ENCODE peak calls at places on chromosomes 6 and 20, in four cellular contexts. K is cardiac muscle cell, S is psoas muscle, T is fibroblast of lung. Q is an unnamed sample.

GRCh38 chr6:24329451-24329850 is 28.4 kb downstream of the DCDC2 start:
- DNase-seq in S (no peak), K (no peak), T (no peak), Q (no peak)

GRCh38 chr6:31270788-31271640 is 878 bp downstream of the HLA-C start:
- DNase-seq in T (peak; percentile 42), K (peak; percentile 48), S (peak; percentile 77), Q (peak; percentile 58)

GRCh38 chr6:134299236-134299635 is 18.7 kb downstream of the SGK1 start:
- DNase-seq in S (no peak), K (no peak), T (peak; percentile 90), Q (no peak)

GRCh38 chr6:7184502-7184901 is 76.7 kb downstream of the RREB1 start:
- DNase-seq in T (no peak), K (no peak), S (no peak), Q (no peak)

GRCh38 chr20:38195041-38195504 is 30.0 kb upstream of the TGM2 start:
- DNase-seq in K (no peak), T (no peak), S (no peak), Q (no peak)

GRCh38 chr6:137213813-137214212 is 5.4 kb downstream of the IFNGR1 start:
- DNase-seq in S (no peak), K (no peak), T (no peak), Q (no peak)

GRCh38 chr6:98039876-98040605 is 757.0 kb upstream of the MMS22L start:
- DNase-seq in S (no peak), T (peak; percentile 0), K (peak; percentile 32), Q (no peak)

GRCh38 chr6:153625089-153625488 is 414.0 kb upstream of the OPRM1 start:
- DNase-seq in S (no peak), T (peak; percentile 5), K (peak; percentile 54), Q (no peak)

GRCh38 chr6:9851006-9851405 is 563.9 kb downstream of the TFAP2A start:
- DNase-seq in T (no peak), K (no peak), S (no peak), Q (no peak)

GRCh38 chr6:158674342-158674969 is 24.6 kb downstream of the SYTL3 start:
- DNase-seq in T (no peak), K (no peak), S (no peak), Q (no peak)

GRCh38 chr6:41548098-41548840 is 2.1 kb downstream of the FOXP4 start:
- DNase-seq in K (no peak), S (peak; percentile 53), T (no peak), Q (peak; percentile 60)

GRCh38 chr6:31615748-31616147 is 714 bp downstream of the AIF1 start:
- DNase-seq in T (no peak), S (no peak), K (no peak), Q (no peak)

GRCh38 chr20:23881371-23881770 is 1.8 kb upstream of the CST5 start:
- DNase-seq in K (no peak), S (no peak), T (no peak), Q (no peak)

GRCh38 chr6:130364224-130364780 is 1.5 kb upstream of the TMEM200A start:
- DNase-seq in S (no peak), T (no peak), K (no peak), Q (no peak)

GRCh38 chr6:35173068-35174042 is 32.2 kb upstream of the TCP11 start:
- DNase-seq in T (no peak), K (no peak), S (no peak), Q (no peak)

GRCh38 chr6:40877362-40877761 is 161.7 kb downstream of the UNC5CL start:
- DNase-seq in T (no peak), S (no peak), K (no peak), Q (no peak)

GRCh38 chr6:112144145-112144926 is 56.9 kb downstream of the FAM229B start:
- DNase-seq in K (no peak), S (no peak), T (no peak), Q (no peak)

GRCh38 chr6:98769546-98769945 is 64.8 kb upstream of the POU3F2 start:
- DNase-seq in T (no peak), K (peak; percentile 5), S (no peak), Q (peak; percentile 21)

GRCh38 chr6:98579089-98579488 is 255.3 kb upstream of the POU3F2 start:
- DNase-seq in S (no peak), K (no peak), T (no peak), Q (no peak)

GRCh38 chr20:23155141-23155590 is 69.0 kb upstream of the CD93 start:
- DNase-seq in T (no peak), S (peak; percentile 40), K (peak; percentile 70), Q (no peak)

GRCh38 chr6:3281669-3282460 is 23.1 kb downstream of the PSMG4 start:
- DNase-seq in S (no peak), T (peak; percentile 78), K (no peak), Q (peak; percentile 65)

GRCh38 chr20:32762754-32763201 is 593 bp downstream of the DNMT3B start:
- DNase-seq in T (no peak), K (peak; percentile 47), S (no peak), Q (peak; percentile 62)

GRCh38 chr20:19427480-19427879 is 215.0 kb downstream of the SLC24A3 start:
- DNase-seq in K (peak; percentile 34), T (no peak), S (no peak), Q (peak; percentile 41)

GRCh38 chr6:17341891-17342290 is 51.5 kb upstream of the CAP2 start:
- DNase-seq in T (no peak), S (no peak), K (no peak), Q (no peak)

GRCh38 chr20:16479666-16480065 is 93.6 kb downstream of the KIF16B start:
- DNase-seq in T (peak; percentile 45), K (no peak), S (no peak), Q (no peak)

GRCh38 chr6:142726616-142727015 is 218.4 kb downstream of the HIVEP2 start:
- DNase-seq in K (no peak), S (no peak), T (no peak), Q (no peak)

GRCh38 chr6:159170999-159171712 is 2.0 kb downstream of the FNDC1 start:
- DNase-seq in T (peak; percentile 60), S (no peak), K (peak; percentile 8), Q (no peak)

GRCh38 chr6:10451394-10451793 is 36.5 kb upstream of the TFAP2A start:
- DNase-seq in T (no peak), K (no peak), S (no peak), Q (no peak)

GRCh38 chr6:26383624-26384417 is 913 bp downstream of the BTN2A2 start:
- DNase-seq in S (no peak), K (peak; percentile 9), T (peak; percentile 75), Q (no peak)

DNA sequence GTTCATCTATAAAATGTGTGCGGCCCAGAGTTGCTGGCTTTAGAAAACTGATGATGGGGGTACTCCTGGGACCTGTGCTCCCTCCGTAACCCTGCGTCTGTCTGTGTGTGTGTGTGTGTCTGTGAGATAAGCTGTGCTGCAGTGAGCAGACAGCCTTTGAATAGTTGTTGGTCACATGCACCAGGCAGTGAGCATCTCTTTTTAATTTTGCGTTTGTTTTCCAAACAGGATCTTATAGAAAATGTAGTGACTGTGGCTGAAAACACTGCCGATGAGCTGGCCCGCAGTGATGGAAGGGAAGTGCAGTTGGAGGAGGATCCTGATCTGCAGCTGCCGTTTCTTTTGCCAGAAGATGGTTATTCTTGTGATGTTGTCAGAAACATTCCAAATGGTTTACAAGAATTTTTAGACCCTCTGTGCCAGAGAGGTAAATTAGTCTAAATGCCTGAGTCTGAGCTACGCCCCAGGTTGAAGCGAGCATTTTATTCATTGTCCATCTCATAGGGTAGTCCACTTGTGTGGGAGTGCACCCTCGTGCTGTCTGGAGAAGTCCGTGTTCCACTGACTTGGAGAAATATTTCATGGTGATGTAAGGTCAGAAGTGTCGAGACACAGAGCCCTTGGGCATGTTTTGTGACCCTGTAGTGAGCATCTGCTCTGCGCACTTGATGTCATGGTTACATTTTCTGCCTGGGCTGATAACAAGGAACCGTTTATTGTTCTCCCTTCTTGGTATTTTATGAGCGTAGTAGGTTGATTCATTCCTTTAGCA is 78.8 kb upstream of the KIF25 start:
- DNase-seq in T (no peak), S (no peak), K (no peak), Q (no peak)
- H3K36me3 ChIP-seq in T (peaks cover 1% of the 10 kb centered on the region), S (peaks cover 10% of the 10 kb centered on the region), K (peaks cover 75% of the 10 kb centered on the region), Q (peaks cover 28% of the 10 kb centered on the region)

GRCh38 chr6:29827579-29828470 is at the start of gene HLA-G:
- DNase-seq in T (no peak), K (peak; percentile 8), S (no peak), Q (peak; percentile 66)
- H3K27me3 ChIP-seq in T (peaks cover 27% of the 10 kb centered on the region), K (peaks cover 89% of the 10 kb centered on the region), S (peaks cover 19% of the 10 kb centered on the region), Q (peaks cover 47% of the 10 kb centered on the region)

GRCh38 chr20:45814314-45814713 is 1.9 kb downstream of the UBE2C start:
- DNase-seq in S (no peak), T (peak; percentile 66), K (no peak), Q (peak; percentile 22)
- H3K36me3 ChIP-seq in S (peaks cover 6% of the 10 kb centered on the region), T (peaks cover 18% of the 10 kb centered on the region), K (peaks cover 15% of the 10 kb centered on the region), Q (peaks cover 28% of the 10 kb centered on the region)

DNA sequence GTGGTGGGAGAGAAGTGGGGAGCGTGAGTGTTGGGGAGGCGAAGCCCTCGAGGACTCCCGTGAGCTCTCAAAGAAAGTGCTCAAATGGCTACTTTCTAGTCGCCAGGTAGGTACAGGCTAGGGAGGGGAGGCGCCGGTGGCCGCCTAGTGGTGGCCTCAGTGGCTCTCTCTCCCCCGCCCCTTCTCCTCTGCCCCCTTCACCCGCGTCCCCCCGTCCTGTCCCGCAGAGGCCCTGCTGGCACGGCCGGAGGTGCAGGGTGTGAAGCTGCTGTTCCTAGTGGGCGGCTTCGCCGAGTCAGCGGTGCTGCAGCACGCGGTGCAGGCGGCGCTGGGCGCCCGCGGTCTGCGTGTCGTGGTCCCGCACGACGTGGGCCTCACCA is 16.3 kb downstream of the ADISSP start:
- DNase-seq in S (no peak), T (no peak), K (no peak), Q (peak; percentile 89)
- H3K27me3 ChIP-seq in S (peaks cover 6% of the 10 kb centered on the region), T (no peaks in the 10 kb centered on the region), K (peaks cover 53% of the 10 kb centered on the region), Q (peaks cover 57% of the 10 kb centered on the region)

GRCh38 chr20:62267543-62267942 is 29.2 kb downstream of the OSBPL2 start:
- DNase-seq in T (no peak), K (no peak), S (peak; percentile 89), Q (no peak)
- H3K36me3 ChIP-seq in T (peaks cover 3% of the 10 kb centered on the region), K (peaks cover 11% of the 10 kb centered on the region), S (no peaks in the 10 kb centered on the region), Q (peaks cover 10% of the 10 kb centered on the region)

Q was measured in H7.